ENCODE peak calls at places on chromosome 12, in six cellular contexts. L is Calu3; W is stimulated activated naive B cell treated with anti-CD40 and anti-IgM and Interleukin-4, amounts not matched to agents 10 μg/mL and 1 μg/mL and 100 μg/mL, for 72 hours; C is ACHN; K is activated naive CD8-positive, alpha-beta T cell treated with anti-CD3 and anti-CD28 coated beads for 36 hours; V is A673. U is an unnamed sample.

GRCh38 chr12:26239508-26240328 is 44.3 kb downstream of the SSPN start:
- DNase-seq in C (peak), W (no peak), V (no peak), L (peak), K (no peak), U (no peak)

GRCh38 chr12:94889512-94890210 is 113.8 kb downstream of the NDUFA12 start:
- DNase-seq in W (no peak), L (no peak), C (no peak), K (no peak), V (no peak), U (no peak)

GRCh38 chr12:6110006-6110405 is 14.5 kb downstream of the VWF start:
- DNase-seq in L (no peak), C (no peak), V (no peak), W (no peak), K (no peak), U (no peak)

GRCh38 chr12:58920956-58921861 is 905 bp upstream of the LRIG3 start:
- DNase-seq in V (no peak), W (no peak), L (peak), C (no peak), K (no peak), U (no peak)

GRCh38 chr12:124915249-124916236 is 1.1 kb upstream of the UBC start:
- DNase-seq in V (no peak), W (no peak), L (peak), C (peak), K (no peak), U (no peak)

GRCh38 chr12:84814664-84815245 is 97.8 kb downstream of the SLC6A15 start:
- DNase-seq in C (no peak), K (no peak), W (no peak), V (no peak), L (no peak), U (peak)

GRCh38 chr12:122834921-122835692 is at the start of gene HIP1R:
- DNase-seq in C (peak), K (peak), L (peak), V (peak), W (peak), U (peak)

GRCh38 chr12:26845057-26845666 is 12.2 kb upstream of the ITPR2 start:
- DNase-seq in C (peak), L (peak), W (no peak), V (peak), K (peak), U (peak)

GRCh38 chr12:32671930-32672785 is 6.9 kb upstream of the DNM1L start:
- DNase-seq in W (peak), V (peak), C (peak), L (peak), K (no peak), U (peak)

GRCh38 chr12:116442981-116443380 is 116.2 kb upstream of the MAP1LC3B2 start:
- DNase-seq in W (no peak), C (no peak), K (no peak), L (no peak), V (no peak), U (no peak)

GRCh38 chr12:109581856-109582255 is 8.3 kb downstream of the MVK start:
- DNase-seq in C (peak), V (no peak), K (no peak), L (peak), W (no peak), U (no peak)

GRCh38 chr12:131408036-131408365 is 302.9 kb upstream of the SFSWAP start:
- DNase-seq in L (no peak), C (no peak), W (no peak), V (no peak), K (no peak), U (no peak)

GRCh38 chr12:11765421-11765816 is 115.9 kb downstream of the ETV6 start:
- DNase-seq in L (no peak), K (no peak), C (no peak), W (no peak), V (no peak), U (peak)

GRCh38 chr12:47534695-47535094 is 171.1 kb downstream of the RPAP3 start:
- DNase-seq in V (peak), C (peak), L (no peak), K (no peak), W (no peak), U (peak)

GRCh38 chr12:58728397-58728796 is 191.9 kb downstream of the LRIG3 start:
- DNase-seq in K (no peak), C (no peak), W (no peak), V (no peak), L (no peak), U (no peak)

GRCh38 chr12:57093412-57094193 is 4.7 kb downstream of the NAB2 start:
- DNase-seq in L (peak), V (peak), C (peak), K (peak), W (peak), U (peak)

GRCh38 chr12:18897816-18898215 is 159.9 kb downstream of the CAPZA3 start:
- DNase-seq in L (no peak), V (no peak), W (no peak), K (no peak), C (no peak), U (no peak)

GRCh38 chr12:5377997-5378596 is 53.8 kb upstream of the NTF3 start:
- DNase-seq in W (no peak), C (no peak), L (no peak), K (no peak), V (no peak), U (no peak)

GRCh38 chr12:128702344-128702743 is 121.4 kb downstream of the SLC15A4 start:
- DNase-seq in C (no peak), L (no peak), K (no peak), W (no peak), V (no peak), U (no peak)

GRCh38 chr12:132488127-132489077 is 1.5 kb upstream of the FBRSL1 start:
- DNase-seq in K (peak), C (no peak), V (no peak), W (no peak), L (no peak), U (peak)

GRCh38 chr12:15978431-15978950 is 67.4 kb downstream of the DERA start:
- DNase-seq in K (no peak), V (peak), L (peak), C (peak), W (no peak), U (peak)

GRCh38 chr12:1744932-1745331 is 54.1 kb downstream of the ADIPOR2 start:
- DNase-seq in K (no peak), W (no peak), L (no peak), V (no peak), C (peak), U (no peak)

GRCh38 chr12:2016862-2017723 is 12.8 kb upstream of the DCP1B start:
- DNase-seq in K (no peak), W (no peak), C (no peak), L (no peak), V (peak), U (no peak)

GRCh38 chr12:26195641-26196423 is 459 bp downstream of the SSPN start:
- DNase-seq in L (peak), K (peak), W (peak), V (peak), C (peak), U (peak)

GRCh38 chr12:5295151-5295550 is 136.8 kb upstream of the NTF3 start:
- DNase-seq in L (no peak), K (no peak), V (no peak), W (no peak), C (no peak), U (no peak)

GRCh38 chr12:117076410-117077372 is 22.5 kb downstream of the TESC start:
- DNase-seq in W (no peak), L (no peak), K (no peak), C (no peak), V (peak), U (no peak)

GRCh38 chr12:112422531-112422930 is 3.8 kb downstream of the PTPN11 start:
- DNase-seq in V (no peak), K (no peak), C (no peak), W (no peak), L (no peak), U (no peak)

GRCh38 chr12:50240096-50240791 is 43.1 kb downstream of the LIMA1 start:
- DNase-seq in V (no peak), C (no peak), W (no peak), K (no peak), L (no peak), U (no peak)

GRCh38 chr12:4505381-4505986 is 33.2 kb upstream of the RAD51AP1 start:
- DNase-seq in K (no peak), V (no peak), L (no peak), W (no peak), C (no peak), U (no peak)

GRCh38 chr12:81668475-81668874 is 90.7 kb downstream of the PPFIA2 start:
- DNase-seq in W (no peak), L (peak), V (peak), K (peak), C (peak), U (peak)

GRCh38 chr12:68327896-68328295 is 4.3 kb downstream of the MDM1 start:
- DNase-seq in K (no peak), L (no peak), W (no peak), V (no peak), C (no peak), U (no peak)

GRCh38 chr12:130959632-130960031 is 5.9 kb downstream of the ADGRD1 start:
- DNase-seq in V (no peak), W (no peak), K (no peak), C (no peak), L (no peak), U (no peak)

GRCh38 chr12:113437729-113438100 is 15.5 kb downstream of the SDSL start:
- DNase-seq in W (no peak), K (no peak), C (no peak), V (no peak), L (no peak), U (no peak)

GRCh38 chr12:8796831-8797626 is 25.4 kb upstream of the A2ML1 start:
- DNase-seq in W (no peak), L (no peak), V (no peak), C (no peak), K (no peak), U (no peak)

GRCh38 chr12:16607895-16608294 is 1.9 kb upstream of the LMO3 start:
- DNase-seq in L (no peak), K (no peak), C (no peak), W (no peak), V (no peak), U (no peak)

GRCh38 chr12:68483592-68484373 is 126.9 kb upstream of the RAP1B start:
- DNase-seq in W (no peak), V (peak), K (no peak), C (no peak), L (no peak), U (peak)

GRCh38 chr12:54191550-54192022 is 2.8 kb upstream of the SMUG1 start:
- DNase-seq in C (peak), V (peak), K (peak), W (peak), L (peak), U (peak)

GRCh38 chr12:71392521-71393145 is 47.0 kb upstream of the LGR5 start:
- DNase-seq in V (peak), C (peak), L (peak), W (no peak), K (no peak), U (peak)

GRCh38 chr12:108817909-108818308 is 39.5 kb downstream of the SSH1 start:
- DNase-seq in C (no peak), W (no peak), V (no peak), K (no peak), L (no peak), U (no peak)

GRCh38 chr12:133217219-133217618 is 18.5 kb downstream of the ANHX start:
- DNase-seq in K (no peak), W (no peak), V (no peak), C (no peak), L (no peak), U (no peak)